ENCODE peak calls at places on chromosomes 6 and 20, in seven cellular contexts. One of them, this sample, is unnamed.
A peak's percentile ranks its signal among the peaks of the same experiment; 100 is the strongest.

GRCh38 chr20:57264151-57264792 is 2.2 kb downstream of the BMP7 start:
- DNase-seq in uterus: no peak
- DNase-seq in A549: no peak
- DNase-seq in testis: no peak
- DNase-seq in heart left ventricle: no peak
- DNase-seq in ovary: no peak
- DNase-seq in breast epithelium: no peak
- DNase-seq in this sample: no peak

GRCh38 chr20:48098099-48098498 is 312.8 kb upstream of the SULF2 start:
- DNase-seq in uterus: no peak
- DNase-seq in A549: no peak
- DNase-seq in testis: no peak
- DNase-seq in heart left ventricle: no peak
- DNase-seq in ovary: no peak
- DNase-seq in breast epithelium: no peak
- DNase-seq in this sample: no peak

GRCh38 chr20:57214427-57214826 is 52.0 kb downstream of the BMP7 start:
- DNase-seq in uterus: no peak
- DNase-seq in A549: no peak
- DNase-seq in testis: no peak
- DNase-seq in heart left ventricle: no peak
- DNase-seq in ovary: no peak
- DNase-seq in breast epithelium: no peak
- DNase-seq in this sample: no peak

GRCh38 chr6:168029459-168030217 is 32.2 kb downstream of the KIF25 start:
- DNase-seq in uterus: no peak
- DNase-seq in A549: no peak
- DNase-seq in testis: no peak
- DNase-seq in heart left ventricle: peak; percentile 32
- DNase-seq in ovary: no peak
- DNase-seq in breast epithelium: no peak
- DNase-seq in this sample: no peak

GRCh38 chr6:20960067-20960466 is 425.8 kb downstream of the CDKAL1 start:
- DNase-seq in uterus: no peak
- DNase-seq in A549: no peak
- DNase-seq in testis: no peak
- DNase-seq in heart left ventricle: no peak
- DNase-seq in ovary: no peak
- DNase-seq in breast epithelium: no peak
- DNase-seq in this sample: no peak

GRCh38 chr6:85464722-85465150 is 14.9 kb downstream of the NT5E start:
- DNase-seq in uterus: no peak
- DNase-seq in A549: peak; percentile 54
- DNase-seq in testis: no peak
- DNase-seq in heart left ventricle: no peak
- DNase-seq in ovary: no peak
- DNase-seq in breast epithelium: no peak
- DNase-seq in this sample: peak; percentile 54

GRCh38 chr20:59291740-59292139 is 8.7 kb upstream of the EDN3 start:
- DNase-seq in uterus: no peak
- DNase-seq in A549: no peak
- DNase-seq in testis: no peak
- DNase-seq in heart left ventricle: no peak
- DNase-seq in ovary: no peak
- DNase-seq in breast epithelium: no peak
- DNase-seq in this sample: no peak

GRCh38 chr6:130520235-130520634 is 154.4 kb downstream of the TMEM200A start:
- DNase-seq in uterus: no peak
- DNase-seq in A549: no peak
- DNase-seq in testis: no peak
- DNase-seq in heart left ventricle: no peak
- DNase-seq in ovary: no peak
- DNase-seq in breast epithelium: no peak
- DNase-seq in this sample: no peak

GRCh38 chr6:152671146-152671545 is 26.6 kb upstream of the MYCT1 start:
- DNase-seq in uterus: no peak
- DNase-seq in A549: no peak
- DNase-seq in testis: no peak
- DNase-seq in heart left ventricle: no peak
- DNase-seq in ovary: no peak
- DNase-seq in breast epithelium: no peak
- DNase-seq in this sample: no peak

GRCh38 chr6:15504581-15505350 is 158.1 kb downstream of the DTNBP1 start:
- DNase-seq in uterus: peak; percentile 76
- DNase-seq in A549: no peak
- DNase-seq in testis: peak; percentile 91
- DNase-seq in heart left ventricle: peak; percentile 78
- DNase-seq in ovary: peak; percentile 81
- DNase-seq in breast epithelium: peak; percentile 68
- DNase-seq in this sample: peak; percentile 76

GRCh38 chr20:45012682-45013302 is 46.5 kb downstream of the STK4 start:
- DNase-seq in uterus: no peak
- DNase-seq in A549: no peak
- DNase-seq in testis: no peak
- DNase-seq in heart left ventricle: no peak
- DNase-seq in ovary: no peak
- DNase-seq in breast epithelium: no peak
- DNase-seq in this sample: no peak

GRCh38 chr6:135534773-135535380 is 37.3 kb upstream of the AHI1 start:
- DNase-seq in uterus: no peak
- DNase-seq in A549: no peak
- DNase-seq in testis: no peak
- DNase-seq in heart left ventricle: no peak
- DNase-seq in ovary: no peak
- DNase-seq in breast epithelium: no peak
- DNase-seq in this sample: no peak

GRCh38 chr6:43171284-43172126 is 436 bp downstream of the SRF start:
- DNase-seq in uterus: no peak
- DNase-seq in A549: no peak
- DNase-seq in testis: no peak
- DNase-seq in heart left ventricle: no peak
- DNase-seq in ovary: peak; percentile 29
- DNase-seq in breast epithelium: no peak
- DNase-seq in this sample: peak; percentile 90

GRCh38 chr6:43172127-43173007 is 1.3 kb downstream of the SRF start:
- DNase-seq in uterus: peak; percentile 61
- DNase-seq in A549: peak; percentile 24
- DNase-seq in testis: peak; percentile 62
- DNase-seq in heart left ventricle: peak; percentile 66
- DNase-seq in ovary: peak; percentile 62
- DNase-seq in breast epithelium: peak; percentile 59
- DNase-seq in this sample: peak; percentile 30

GRCh38 chr6:43173496-43174262 is 2.6 kb downstream of the SRF start:
- DNase-seq in uterus: no peak
- DNase-seq in A549: no peak
- DNase-seq in testis: no peak
- DNase-seq in heart left ventricle: no peak
- DNase-seq in ovary: peak; percentile 25
- DNase-seq in breast epithelium: no peak
- DNase-seq in this sample: no peak

GRCh38 chr6:43174263-43175112 is 3.4 kb downstream of the SRF start:
- DNase-seq in uterus: peak; percentile 98
- DNase-seq in A549: peak; percentile 96
- DNase-seq in testis: peak; percentile 99
- DNase-seq in heart left ventricle: peak; percentile 96
- DNase-seq in ovary: peak; percentile 95
- DNase-seq in breast epithelium: peak; percentile 95
- DNase-seq in this sample: peak; percentile 98

DNA sequence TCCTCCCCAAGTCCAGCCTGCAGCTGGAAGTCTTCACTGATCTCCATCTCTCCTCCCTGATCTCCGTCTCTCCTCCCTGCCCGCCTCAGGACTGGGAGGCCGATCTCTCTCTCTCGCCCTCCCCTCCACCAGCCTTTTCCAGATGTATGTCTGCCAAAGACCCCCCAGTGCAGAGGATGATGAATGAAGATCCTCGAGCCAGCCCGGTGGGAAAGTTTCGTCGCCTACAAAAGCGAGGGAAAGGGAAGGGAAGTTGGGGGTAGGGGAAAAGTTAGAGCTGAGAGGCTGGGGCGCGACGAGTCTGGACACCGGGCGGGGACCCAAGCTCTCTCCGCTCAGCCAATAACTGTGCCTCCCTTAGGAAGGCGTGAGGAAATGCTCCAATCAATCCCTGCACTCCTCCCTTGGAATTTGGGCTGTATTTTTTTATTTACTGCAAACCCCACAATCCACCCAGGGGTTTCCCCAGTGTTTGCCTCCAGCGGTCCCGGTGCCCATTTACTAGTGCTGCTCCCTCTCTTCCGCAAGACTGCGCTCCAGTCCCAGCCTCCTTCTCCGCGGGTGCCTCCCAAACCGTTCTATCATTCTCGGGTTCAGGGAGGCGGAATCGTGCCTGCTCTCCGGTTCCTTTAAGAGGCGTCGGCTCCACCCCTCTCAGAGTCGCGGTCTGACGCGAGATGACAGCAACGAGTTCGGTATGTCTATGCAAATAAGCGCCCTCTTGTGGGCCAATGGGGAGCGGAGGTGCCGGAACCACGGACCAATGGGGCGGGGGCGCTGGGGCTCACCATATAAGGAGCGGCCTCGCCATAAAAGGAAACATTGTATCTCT is at the start of gene SRF:
- DNase-seq in uterus: peak; percentile 100
- DNase-seq in A549: peak; percentile 98
- DNase-seq in testis: peak; percentile 100
- DNase-seq in heart left ventricle: peak; percentile 100
- DNase-seq in ovary: peak; percentile 99
- DNase-seq in breast epithelium: peak; percentile 99
- DNase-seq in this sample: peak; percentile 81
- TF ChIP-seq POLR2A in uterus: no peak
- TF ChIP-seq POLR2A in A549: peak; percentile 39
- TF ChIP-seq POLR2A in testis: no peak
- TF ChIP-seq POLR2A in heart left ventricle: no peak
- TF ChIP-seq POLR2A in ovary: no peak
- TF ChIP-seq POLR2A in breast epithelium: peak; percentile 49
- TF ChIP-seq POLR2A in this sample: no peak

GRCh38 chr6:107731422-107732319 is 92.4 kb downstream of the SCML4 start:
- DNase-seq in uterus: no peak
- DNase-seq in A549: no peak
- DNase-seq in testis: no peak
- DNase-seq in heart left ventricle: no peak
- DNase-seq in ovary: no peak
- DNase-seq in breast epithelium: no peak
- DNase-seq in this sample: no peak
- TF ChIP-seq POLR2A in uterus: no peak
- TF ChIP-seq POLR2A in A549: no peak
- TF ChIP-seq POLR2A in testis: no peak
- TF ChIP-seq POLR2A in heart left ventricle: no peak
- TF ChIP-seq POLR2A in ovary: no peak
- TF ChIP-seq POLR2A in breast epithelium: no peak
- TF ChIP-seq POLR2A in this sample: no peak

DNA sequence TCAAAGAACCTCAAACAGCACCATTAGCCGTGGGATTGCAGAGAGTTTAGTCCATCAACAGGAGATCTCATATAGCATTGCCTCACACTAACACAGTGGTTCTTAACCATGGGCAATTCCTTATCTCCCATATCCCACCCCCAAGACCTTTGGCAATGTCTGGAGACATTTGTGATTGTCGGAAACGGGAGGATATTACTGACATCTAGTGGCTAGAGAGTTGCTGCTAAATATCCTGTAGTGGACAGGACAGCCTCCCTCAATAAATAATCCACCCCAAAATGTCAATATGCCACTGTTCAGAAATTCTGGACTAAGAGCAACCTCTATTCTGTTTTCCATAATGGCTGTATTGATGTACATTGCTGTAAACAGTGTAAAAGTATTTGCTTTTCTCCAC is 210.1 kb upstream of the CCN2 start:
- DNase-seq in uterus: no peak
- DNase-seq in A549: peak; percentile 38
- DNase-seq in testis: no peak
- DNase-seq in heart left ventricle: no peak
- DNase-seq in ovary: no peak
- DNase-seq in breast epithelium: no peak
- DNase-seq in this sample: no peak
- TF ChIP-seq POLR2A in uterus: no peak
- TF ChIP-seq POLR2A in A549: no peak
- TF ChIP-seq POLR2A in testis: no peak
- TF ChIP-seq POLR2A in heart left ventricle: no peak
- TF ChIP-seq POLR2A in ovary: no peak
- TF ChIP-seq POLR2A in breast epithelium: no peak
- TF ChIP-seq POLR2A in this sample: no peak

DNA sequence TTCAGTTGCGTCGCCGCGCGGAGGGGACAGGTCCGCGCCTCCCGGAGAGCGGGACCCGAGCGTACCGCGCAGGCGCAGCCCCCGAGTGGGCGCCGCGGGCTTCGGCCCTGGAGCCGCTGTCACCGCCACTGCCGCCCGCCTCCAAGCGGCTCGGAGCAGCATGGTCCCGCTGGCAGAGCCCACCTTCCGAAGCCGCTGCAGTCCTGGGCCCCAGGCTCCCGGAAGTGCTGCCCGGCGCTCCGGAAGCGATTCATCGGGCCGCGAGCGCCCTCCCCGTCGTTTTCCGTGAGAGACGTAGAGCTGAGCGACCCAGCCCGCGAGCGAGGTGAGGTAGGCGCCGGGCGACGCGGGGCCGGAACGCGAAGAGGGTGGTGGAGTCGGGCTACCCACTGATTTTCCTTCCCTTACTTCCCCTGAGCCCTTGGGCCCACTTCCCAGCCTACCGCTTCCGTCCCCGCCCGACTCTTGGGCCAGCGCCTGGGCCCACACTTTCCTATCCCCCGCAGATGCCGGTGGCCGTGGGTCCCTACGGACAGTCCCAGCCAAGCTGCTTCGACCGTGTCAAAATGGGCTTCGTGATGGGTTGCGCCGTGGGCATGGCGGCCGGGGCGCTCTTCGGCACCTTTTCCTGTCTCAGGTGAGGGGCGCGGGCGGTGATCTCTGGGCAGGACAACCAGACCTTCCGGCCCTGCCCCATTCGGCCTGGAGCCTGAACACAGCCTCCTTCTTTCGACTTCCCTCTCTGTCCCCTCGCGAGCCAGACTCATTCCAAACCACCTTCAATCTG is at the start of the genes NFS1 and ROMO1:
- DNase-seq in uterus: peak; percentile 81
- DNase-seq in A549: peak; percentile 81
- DNase-seq in testis: peak; percentile 91
- DNase-seq in heart left ventricle: peak; percentile 88
- DNase-seq in ovary: peak; percentile 79
- DNase-seq in breast epithelium: peak; percentile 79
- DNase-seq in this sample: peak; percentile 85
- TF ChIP-seq POLR2A in uterus: peak; percentile 68
- TF ChIP-seq POLR2A in A549: peak; percentile 79
- TF ChIP-seq POLR2A in testis: no peak
- TF ChIP-seq POLR2A in heart left ventricle: peak; percentile 71
- TF ChIP-seq POLR2A in ovary: peak; percentile 66
- TF ChIP-seq POLR2A in breast epithelium: no peak
- TF ChIP-seq POLR2A in this sample: peak; percentile 69

GRCh38 chr6:157991067-157991432 is 9.4 kb downstream of the SYNJ2 start:
- DNase-seq in uterus: no peak
- DNase-seq in A549: no peak
- DNase-seq in testis: no peak
- DNase-seq in heart left ventricle: no peak
- DNase-seq in ovary: no peak
- DNase-seq in breast epithelium: no peak
- DNase-seq in this sample: no peak
- TF ChIP-seq POLR2A in uterus: no peak
- TF ChIP-seq POLR2A in A549: no peak
- TF ChIP-seq POLR2A in testis: no peak
- TF ChIP-seq POLR2A in heart left ventricle: no peak
- TF ChIP-seq POLR2A in ovary: no peak
- TF ChIP-seq POLR2A in breast epithelium: no peak
- TF ChIP-seq POLR2A in this sample: no peak

GRCh38 chr20:50193169-50193850 is 2.7 kb downstream of the CEBPB start:
- DNase-seq in uterus: no peak
- DNase-seq in A549: no peak
- DNase-seq in testis: no peak
- DNase-seq in heart left ventricle: no peak
- DNase-seq in ovary: no peak
- DNase-seq in breast epithelium: no peak
- DNase-seq in this sample: no peak
- TF ChIP-seq POLR2A in uterus: no peak
- TF ChIP-seq POLR2A in A549: no peak
- TF ChIP-seq POLR2A in testis: no peak
- TF ChIP-seq POLR2A in heart left ventricle: no peak
- TF ChIP-seq POLR2A in ovary: no peak
- TF ChIP-seq POLR2A in breast epithelium: no peak
- TF ChIP-seq POLR2A in this sample: no peak

This sample was measured in H54.